ENCODE peak calls at places on chromosomes 7 and 10, in seven cellular contexts. L, R, K, A, M, I and V are unnamed samples.
A peak's percentile ranks its signal among the peaks of the same experiment; 100 is the strongest.

GRCh38 chr10:29106287-29106686 is 182.6 kb upstream of the LYZL1 start:
- DNase-seq in A (no peak), K (no peak), L (no peak), M (no peak), I (no peak), R (no peak), V (no peak)

GRCh38 chr10:15897282-15897681 is 37.0 kb upstream of the MINDY3 start:
- DNase-seq in R (peak; percentile 30), A (no peak), L (no peak), M (no peak), K (no peak), I (peak; percentile 12), V (no peak)

GRCh38 chr10:35172574-35172973 is 45.9 kb downstream of the CREM start:
- DNase-seq in M (no peak), I (no peak), L (no peak), K (no peak), A (peak; percentile 73), R (peak; percentile 57), V (no peak)

GRCh38 chr10:85612833-85613232 is 753.8 kb downstream of the GRID1 start:
- DNase-seq in R (no peak), A (no peak), M (no peak), L (no peak), K (no peak), I (no peak), V (no peak)

GRCh38 chr10:133445268-133445732 is 8.4 kb upstream of the SCART1 start:
- DNase-seq in M (no peak), L (peak; percentile 72), R (no peak), I (no peak), K (no peak), A (no peak), V (no peak)

GRCh38 chr10:132711618-132712051 is 74.3 kb downstream of the NKX6-2 start:
- DNase-seq in K (no peak), I (no peak), L (peak; percentile 57), M (no peak), R (no peak), A (no peak), V (peak; percentile 9)

GRCh38 chr10:8056891-8057331 is 2.4 kb downstream of the GATA3 start:
- DNase-seq in R (no peak), I (no peak), A (no peak), M (no peak), L (no peak), K (peak; percentile 62), V (no peak)

GRCh38 chr7:66741706-66742053 is 1.1 kb downstream of the RABGEF1 start:
- DNase-seq in I (peak; percentile 22), K (no peak), M (no peak), L (no peak), A (peak; percentile 29), R (peak; percentile 37), V (no peak)

GRCh38 chr10:97278491-97278989 is 13.9 kb downstream of the ARHGAP19 start:
- DNase-seq in A (peak; percentile 99), I (peak; percentile 72), K (no peak), R (peak; percentile 92), M (no peak), L (no peak), V (no peak)

GRCh38 chr10:131923059-131923756 is 22.4 kb downstream of the PPP2R2D start:
- DNase-seq in M (no peak), A (no peak), K (no peak), R (no peak), I (no peak), L (no peak), V (no peak)

GRCh38 chr7:67696124-67696523 is 699.5 kb downstream of the TYW1 start:
- DNase-seq in K (no peak), M (no peak), A (no peak), L (no peak), R (no peak), I (no peak), V (no peak)

GRCh38 chr10:123016228-123016627 is 7.4 kb downstream of the ACADSB start:
- DNase-seq in L (no peak), K (no peak), R (no peak), A (no peak), I (no peak), M (no peak), V (no peak)

GRCh38 chr7:17902599-17902998 is 37.7 kb downstream of the SNX13 start:
- DNase-seq in A (no peak), R (no peak), L (no peak), I (no peak), K (no peak), M (no peak), V (no peak)

GRCh38 chr7:112442210-112442609 is 8.1 kb upstream of the IFRD1 start:
- DNase-seq in I (no peak), A (no peak), M (no peak), R (no peak), L (no peak), K (no peak), V (no peak)

GRCh38 chr7:74235525-74236269 is 18.5 kb downstream of the RFC2 start:
- DNase-seq in K (no peak), A (no peak), R (no peak), I (no peak), L (no peak), M (no peak), V (no peak)

GRCh38 chr10:78875932-78876331 is 192.8 kb upstream of the ZMIZ1 start:
- DNase-seq in I (no peak), M (no peak), R (no peak), K (no peak), L (no peak), A (no peak), V (no peak)

DNA sequence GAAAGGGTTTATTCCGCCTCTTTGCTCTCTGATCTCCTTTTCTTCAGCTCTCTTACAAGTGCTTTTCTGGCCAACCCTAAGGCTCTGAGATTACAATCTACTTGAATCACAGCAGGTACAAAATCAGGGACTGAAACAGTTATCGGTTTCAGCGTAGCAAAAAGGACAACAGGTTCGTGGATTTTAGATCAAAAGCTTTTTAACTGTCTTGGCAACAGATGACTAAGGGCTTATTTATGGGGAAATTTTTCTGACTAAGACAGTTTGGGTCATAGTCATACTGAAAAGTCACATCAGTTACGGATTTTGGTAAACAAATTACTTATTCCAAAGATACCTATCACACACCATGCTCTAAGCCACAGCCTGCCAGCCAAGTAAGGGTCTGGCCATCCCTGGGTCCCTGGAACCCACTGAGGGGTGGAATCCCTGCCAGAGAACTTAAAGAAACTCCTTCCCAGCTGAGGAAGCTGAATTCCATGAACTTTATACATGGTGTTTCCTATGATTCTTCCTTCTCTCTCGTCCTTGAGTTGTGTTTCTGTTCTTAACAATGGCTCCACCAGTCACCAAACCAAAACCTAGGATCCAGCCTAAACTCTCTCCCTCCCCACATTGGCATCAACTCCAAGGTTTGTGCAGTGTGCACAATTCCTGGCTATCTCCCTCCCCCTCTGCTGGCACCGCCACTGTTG is 169.3 kb downstream of the FAM107B start:
- DNase-seq in R (peak; percentile 51), I (no peak), L (no peak), M (no peak), K (no peak), A (peak; percentile 36), V (no peak)
- H3K4me3 ChIP-seq in R (no peak overlapping the region), I (peak overlapping the region; percentile 46), L (peak overlapping the region; percentile 54), M (no peak overlapping the region), K (no peak overlapping the region), A (peak overlapping the region; percentile 70), V (no peak overlapping the region)

GRCh38 chr7:55122263-55122662 is 103.4 kb downstream of the EGFR start:
- DNase-seq in R (no peak), L (no peak), I (no peak), M (no peak), K (no peak), A (no peak), V (no peak)

GRCh38 chr7:55127622-55128081 is 108.8 kb downstream of the EGFR start:
- DNase-seq in A (peak; percentile 90), I (no peak), K (no peak), L (no peak), R (peak; percentile 87), M (no peak), V (peak; percentile 45)

GRCh38 chr7:55128693-55129394 is 110.0 kb downstream of the EGFR start:
- DNase-seq in I (no peak), R (peak; percentile 85), A (peak; percentile 57), K (no peak), M (no peak), L (no peak), V (peak; percentile 58)

GRCh38 chr7:55127135-55127551 is 108.3 kb downstream of the EGFR start:
- DNase-seq in I (no peak), K (no peak), L (no peak), R (peak; percentile 61), A (no peak), M (no peak), V (no peak)

DNA sequence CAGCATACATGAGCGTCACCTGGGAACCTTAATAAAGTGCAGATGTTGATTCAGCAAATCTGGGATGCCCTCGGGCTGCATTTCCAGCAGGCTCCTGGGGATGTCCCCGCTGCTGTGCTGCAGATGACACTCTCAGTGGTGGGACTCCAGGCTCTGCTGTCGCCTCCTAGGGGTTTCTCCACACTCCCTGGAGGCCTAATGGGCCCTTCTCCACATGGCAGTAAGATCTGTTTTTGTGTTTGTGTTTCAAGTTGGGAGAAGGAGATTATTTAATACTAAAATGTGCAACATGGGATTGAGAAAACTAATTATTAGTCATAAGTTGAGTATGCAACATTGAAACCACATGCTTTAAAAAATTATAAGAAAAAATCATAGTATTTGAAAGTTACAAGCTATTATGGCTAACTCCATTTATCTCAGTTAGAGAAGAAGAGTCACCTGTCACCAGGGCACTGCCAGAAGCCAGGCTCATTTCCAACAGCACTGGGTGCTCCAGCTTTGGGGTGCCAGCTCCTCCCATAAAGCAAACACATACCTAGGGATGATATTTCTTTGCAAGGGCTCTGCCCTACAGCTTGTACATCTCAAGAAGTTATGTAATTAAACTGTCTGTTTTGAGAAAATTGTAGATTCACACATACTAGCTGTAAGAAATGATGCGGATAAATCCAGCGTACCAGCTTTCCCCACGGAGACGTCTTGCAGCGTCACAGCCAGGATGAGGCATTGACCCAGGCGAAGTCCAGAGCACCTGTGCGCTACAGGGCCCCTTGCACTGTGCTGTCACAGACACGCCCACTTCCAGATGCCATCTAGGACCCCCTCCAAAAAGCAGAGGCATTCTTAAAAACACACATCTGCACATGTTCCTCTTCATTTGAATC is 106.4 kb downstream of the EGFR start:
- DNase-seq in L (no peak), A (peak; percentile 62), I (no peak), M (no peak), K (no peak), R (no peak), V (no peak)
- H3K27ac ChIP-seq in L (no peak overlapping the region), A (peak overlapping the region; percentile 56), I (no peak overlapping the region), M (peak overlapping the region; percentile 3), K (no peak overlapping the region), R (no peak overlapping the region), V (no peak overlapping the region)

GRCh38 chr10:62000037-62000603 is 98.6 kb downstream of the ARID5B start:
- DNase-seq in A (no peak), M (no peak), I (no peak), K (no peak), R (no peak), L (no peak), V (no peak)
- H3K36me3 ChIP-seq in A (peaks cover 7% of the 10 kb centered on the region), M (peaks cover 26% of the 10 kb centered on the region), I (no peaks in the 10 kb centered on the region), K (no peaks in the 10 kb centered on the region), R (no peaks in the 10 kb centered on the region), L (peaks cover 2% of the 10 kb centered on the region), V (no peaks in the 10 kb centered on the region)

DNA sequence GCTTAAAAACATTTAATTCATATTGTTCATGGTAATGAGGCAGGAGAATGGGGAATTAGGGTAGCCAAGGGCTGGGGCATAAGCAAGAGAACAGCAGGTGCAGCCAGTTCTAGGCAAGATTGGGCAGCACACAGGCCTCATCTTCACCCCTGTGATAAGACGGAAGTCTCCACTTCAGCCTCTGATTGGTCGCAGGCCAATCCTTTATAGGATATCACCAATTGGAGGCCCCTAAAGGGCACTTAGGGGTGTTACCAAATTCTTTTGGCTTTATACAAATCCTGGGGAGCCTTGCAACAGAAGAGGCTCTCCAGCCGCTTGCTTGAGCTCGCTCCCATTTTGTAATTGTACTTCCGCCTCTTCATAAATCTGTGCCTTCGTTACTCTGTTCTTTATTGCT is 231.1 kb downstream of the REEP3 start:
- DNase-seq in A (no peak), L (no peak), R (no peak), I (no peak), K (no peak), M (no peak), V (no peak)
- H3K4me3 ChIP-seq in A (no peak overlapping the region), L (no peak overlapping the region), R (no peak overlapping the region), I (no peak overlapping the region), K (no peak overlapping the region), M (no peak overlapping the region), V (no peak overlapping the region)